ENCODE peak calls at places on chromosomes 6 and 20, in five cellular contexts. C, T, W, V and R are unnamed samples.

GRCh38 chr20:38143238-38143645 is 21.8 kb downstream of the TGM2 start:
- DNase-seq in C (no peak), T (peak), W (no peak), V (no peak), R (peak)

GRCh38 chr20:36130316-36130865 is 24.1 kb upstream of the EPB41L1 start:
- DNase-seq in C (no peak), T (no peak), W (no peak), V (no peak), R (no peak)

GRCh38 chr6:136792066-136792944 is at the start of gene MAP3K5:
- DNase-seq in C (peak), T (peak), W (peak), V (peak), R (peak)

GRCh38 chr20:25233016-25233772 is 14.7 kb upstream of the PYGB start:
- DNase-seq in C (no peak), T (no peak), W (peak), V (no peak), R (peak)

GRCh38 chr20:58547527-58548475 is 32.6 kb upstream of the APCDD1L start:
- DNase-seq in C (no peak), T (no peak), W (peak), V (no peak), R (no peak)

GRCh38 chr6:69729870-69730449 is 66.8 kb downstream of the LMBRD1 start:
- DNase-seq in C (no peak), T (no peak), W (peak), V (peak), R (no peak)

GRCh38 chr6:84766118-84766683 is 1.8 kb upstream of the TBX18 start:
- DNase-seq in C (no peak), T (no peak), W (no peak), V (peak), R (peak)

GRCh38 chr6:61745994-61746393 is 540.0 kb downstream of the KHDRBS2 start:
- DNase-seq in C (no peak), T (no peak), W (no peak), V (no peak), R (no peak)

GRCh38 chr20:52231230-52231746 is 39.7 kb upstream of the ZFP64 start:
- DNase-seq in C (no peak), T (no peak), W (no peak), V (no peak), R (no peak)

GRCh38 chr6:133710826-133711225 is 178.1 kb upstream of the TCF21 start:
- DNase-seq in C (no peak), T (no peak), W (no peak), V (no peak), R (no peak)

GRCh38 chr20:16821211-16822089 is 73.3 kb downstream of the OTOR start:
- DNase-seq in C (peak), T (peak), W (peak), V (peak), R (peak)

GRCh38 chr6:33781105-33781975 is 7.6 kb downstream of the LEMD2 start:
- DNase-seq in C (peak), T (no peak), W (no peak), V (peak), R (peak)

GRCh38 chr6:36986704-36987047 is 680 bp upstream of the MTCH1 start:
- DNase-seq in C (no peak), T (no peak), W (no peak), V (no peak), R (no peak)

GRCh38 chr6:26536571-26537159 is 1.5 kb upstream of the HMGN4 start:
- DNase-seq in C (peak), T (no peak), W (peak), V (peak), R (peak)

GRCh38 chr6:109296305-109296915 is 85.9 kb downstream of the CD164 start:
- DNase-seq in C (no peak), T (no peak), W (no peak), V (no peak), R (no peak)

GRCh38 chr6:21873562-21873961 is 280.0 kb downstream of the SOX4 start:
- DNase-seq in C (no peak), T (no peak), W (peak), V (no peak), R (no peak)

GRCh38 chr6:136525586-136526195 is 24.5 kb downstream of the MAP7 start:
- DNase-seq in C (no peak), T (peak), W (no peak), V (no peak), R (no peak)

GRCh38 chr20:956330-956951 is 40.3 kb upstream of the ANGPT4 start:
- DNase-seq in C (peak), T (peak), W (peak), V (peak), R (peak)

GRCh38 chr20:23086931-23087411 is 847 bp upstream of the CD93 start:
- DNase-seq in C (no peak), T (no peak), W (no peak), V (no peak), R (no peak)

GRCh38 chr6:54958446-54958845 is 111.9 kb downstream of the FAM83B start:
- DNase-seq in C (no peak), T (no peak), W (no peak), V (no peak), R (no peak)

GRCh38 chr20:2825770-2826169 is 9.6 kb downstream of the TMEM239 start:
- DNase-seq in C (no peak), T (no peak), W (no peak), V (no peak), R (no peak)

GRCh38 chr6:1190361-1190760 is 121.5 kb upstream of the FOXQ1 start:
- DNase-seq in C (no peak), T (peak), W (peak), V (peak), R (peak)

GRCh38 chr20:1509237-1509636 is 18.0 kb upstream of the SIRPB2 start:
- DNase-seq in C (no peak), T (no peak), W (peak), V (no peak), R (peak)

GRCh38 chr20:52747736-52748135 is 224.4 kb upstream of the TSHZ2 start:
- DNase-seq in C (peak), T (no peak), W (no peak), V (peak), R (peak)

GRCh38 chr6:142913511-142914047 is 31.4 kb downstream of the HIVEP2 start:
- DNase-seq in C (no peak), T (peak), W (no peak), V (no peak), R (no peak)

GRCh38 chr6:148343383-148343782 is 745 bp downstream of the SASH1 start:
- DNase-seq in C (no peak), T (no peak), W (no peak), V (peak), R (peak)

GRCh38 chr20:24501764-24502163 is 32.3 kb downstream of the SYNDIG1 start:
- DNase-seq in C (no peak), T (no peak), W (no peak), V (no peak), R (no peak)

GRCh38 chr20:50085481-50086365 is 27.2 kb downstream of the UBE2V1 start:
- DNase-seq in C (peak), T (no peak), W (peak), V (peak), R (peak)

GRCh38 chr6:110233769-110234374 is 53.6 kb downstream of the CDC40 start:
- DNase-seq in C (no peak), T (no peak), W (peak), V (peak), R (no peak)

GRCh38 chr6:2876210-2877056 is 26.7 kb downstream of the SERPINB9 start:
- DNase-seq in C (no peak), T (peak), W (peak), V (peak), R (peak)

GRCh38 chr6:7697432-7697819 is 28.5 kb upstream of the BMP6 start:
- DNase-seq in C (no peak), T (no peak), W (no peak), V (no peak), R (no peak)

GRCh38 chr6:82963527-82963926 is 102.1 kb downstream of the UBE3D start:
- DNase-seq in C (no peak), T (no peak), W (no peak), V (no peak), R (peak)

GRCh38 chr6:82954937-82955577 is 110.6 kb downstream of the UBE3D start:
- DNase-seq in C (no peak), T (no peak), W (peak), V (peak), R (no peak)

GRCh38 chr6:82957171-82957894 is 108.3 kb downstream of the UBE3D start:
- DNase-seq in C (no peak), T (peak), W (peak), V (peak), R (peak)

GRCh38 chr6:82955841-82956240 is 109.8 kb downstream of the UBE3D start:
- DNase-seq in C (no peak), T (peak), W (peak), V (peak), R (no peak)

GRCh38 chr6:82959385-82959941 is 106.2 kb downstream of the UBE3D start:
- DNase-seq in C (peak), T (no peak), W (peak), V (peak), R (peak)
- H3K18ac ChIP-seq in C (peak), T (no peak), W (peak), V (peak), R (peak)

DNA sequence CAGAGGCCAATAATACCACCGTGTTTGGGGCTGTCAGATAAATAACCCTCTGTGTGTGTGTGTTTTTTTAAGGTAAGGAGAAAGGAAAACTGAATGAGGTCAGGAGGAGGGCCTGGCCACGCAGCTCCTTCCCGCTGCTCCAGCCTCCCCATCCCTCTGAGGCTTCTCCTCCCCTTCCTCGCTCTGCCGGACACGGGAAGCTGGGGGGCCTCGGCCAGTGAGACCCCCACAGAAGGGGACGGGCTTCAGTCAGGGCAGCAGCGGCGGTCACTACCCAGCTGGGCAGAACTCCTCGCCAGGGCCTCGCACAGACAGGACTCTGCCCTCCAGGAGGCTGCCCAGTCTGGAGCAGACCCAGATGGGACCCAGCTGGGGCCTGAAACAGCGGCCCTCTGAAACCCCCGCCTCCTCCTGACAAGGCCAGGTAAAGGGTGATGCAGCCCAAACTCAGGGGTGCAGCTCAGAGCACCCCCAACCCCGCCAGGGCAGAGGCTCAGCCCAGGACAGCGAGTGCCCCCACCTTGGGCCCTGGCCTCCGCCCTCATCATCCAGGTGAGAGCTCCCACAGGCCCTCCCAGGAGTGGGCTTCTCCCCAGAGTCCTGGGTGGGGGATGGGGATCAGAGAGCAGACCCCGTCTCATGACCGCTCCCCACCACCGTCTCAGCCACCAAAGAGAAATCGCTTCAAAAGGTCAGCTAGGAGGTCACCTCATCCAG is 2.3 kb downstream of the EEF1A2 start:
- DNase-seq in C (no peak), T (no peak), W (no peak), V (no peak), R (no peak)
- H3K4me3 ChIP-seq in C (no peak), T (no peak), W (peak), V (no peak), R (no peak)

GRCh38 chr20:61372151-61373054 is 120.3 kb downstream of the CDH4 start:
- DNase-seq in C (no peak), T (no peak), W (no peak), V (peak), R (no peak)
- H3K4ac ChIP-seq in C (no peak), T (no peak), W (no peak), V (no peak), R (no peak)

DNA sequence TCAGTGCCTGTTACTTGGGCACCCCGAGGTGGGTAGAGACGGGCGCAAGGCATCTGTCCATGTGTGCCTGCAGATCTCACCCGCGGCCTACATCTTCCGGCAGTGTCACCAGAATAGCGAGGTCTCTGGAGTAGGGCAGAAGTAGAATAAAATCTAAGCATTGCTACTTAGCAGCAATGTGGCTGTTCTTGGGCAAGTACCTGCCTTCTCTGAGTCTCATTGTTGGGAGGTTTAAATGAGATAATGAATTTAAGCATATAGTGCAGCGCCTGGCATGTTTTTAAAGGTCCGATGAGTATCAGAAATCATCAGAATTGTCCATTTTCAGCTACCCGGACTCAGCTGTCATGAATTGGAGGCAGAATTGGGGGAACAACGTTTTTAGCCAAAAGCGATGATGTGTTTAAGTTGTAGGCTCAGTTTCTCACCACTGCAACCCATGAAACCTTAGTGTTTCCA is 800 bp downstream of the ABCC10 start:
- DNase-seq in C (no peak), T (no peak), W (no peak), V (no peak), R (no peak)
- H3K18ac ChIP-seq in C (peak), T (peak), W (no peak), V (peak), R (no peak)

DNA sequence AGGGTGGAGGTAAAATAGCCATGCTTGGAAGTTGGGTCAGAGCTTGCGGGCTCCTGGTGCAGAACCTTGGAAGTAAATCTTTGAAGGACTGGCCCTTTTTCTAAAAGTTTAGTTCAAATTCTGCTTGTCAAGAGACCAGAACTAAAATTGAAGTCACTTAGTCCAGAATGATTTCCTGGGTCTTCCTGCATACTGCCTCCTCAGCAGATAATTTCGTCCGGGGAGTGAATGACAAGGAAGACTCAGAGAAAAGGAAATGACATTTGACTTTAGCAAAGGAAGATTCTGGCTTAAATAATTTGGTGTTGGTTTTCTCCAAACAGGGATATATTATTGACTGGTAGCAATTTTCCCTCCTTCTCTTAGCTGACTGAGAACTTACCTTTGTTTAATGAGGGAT is 1.2 kb downstream of the TM9SF4 start:
- DNase-seq in C (no peak), T (no peak), W (no peak), V (no peak), R (no peak)
- H3K4me3 ChIP-seq in C (peak), T (no peak), W (peak), V (no peak), R (no peak)

DNA sequence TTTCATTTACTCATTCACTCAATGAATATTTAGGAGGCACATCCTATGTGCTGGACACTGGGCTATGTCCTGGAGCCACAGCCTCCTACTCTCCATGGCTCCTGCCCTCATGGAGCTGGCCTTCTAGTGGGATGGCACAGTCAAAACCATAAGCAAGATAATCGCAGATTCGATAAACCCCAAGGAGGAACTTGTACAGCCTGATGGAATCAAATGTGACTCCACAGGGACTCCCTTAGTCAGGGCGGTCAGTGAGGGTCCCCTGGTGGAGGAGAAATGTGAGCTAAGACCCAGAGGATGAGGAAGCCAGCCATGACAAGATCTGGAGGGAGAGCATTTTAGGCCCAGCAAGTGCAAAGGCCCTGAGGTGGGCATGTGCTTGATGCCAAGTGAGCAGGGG is 211.9 kb downstream of the PREX1 start:
- DNase-seq in C (no peak), T (no peak), W (no peak), V (no peak), R (no peak)
- H3K4ac ChIP-seq in C (no peak), T (no peak), W (no peak), V (no peak), R (no peak)